ENCODE peak calls at places on chromosomes 6 and 20, in five cellular contexts. X is sigmoid colon, Z is lower lobe of right lung, V is gastrocnemius medialis, E is cardiac muscle cell. F is an unnamed sample.

GRCh38 chr6:17600527-17601388 is 656 bp downstream of the FAM8A1 start:
- DNase-seq in X (peak; percentile 79), Z (peak; percentile 76), V (peak; percentile 49), E (peak; percentile 77), F (peak; percentile 85)

GRCh38 chr6:154928325-154928922 is 66.7 kb upstream of the TIAM2 start:
- DNase-seq in X (no peak), Z (no peak), V (no peak), E (peak; percentile 81), F (no peak)

GRCh38 chr20:31475032-31475431 is at the start of the genes DEFB124 and REM1:
- DNase-seq in X (peak; percentile 77), Z (peak; percentile 50), V (no peak), E (no peak), F (peak; percentile 76)

GRCh38 chr20:53343433-53343832 is 250.2 kb downstream of the ZNF217 start:
- DNase-seq in X (no peak), Z (no peak), V (no peak), E (no peak), F (no peak)

GRCh38 chr6:84078335-84078734 is 44.8 kb downstream of the MRAP2 start:
- DNase-seq in X (no peak), Z (no peak), V (no peak), E (no peak), F (no peak)

GRCh38 chr6:114194362-114195343 is 148.2 kb downstream of the HS3ST5 start:
- DNase-seq in X (no peak), Z (no peak), V (peak; percentile 39), E (peak; percentile 20), F (peak; percentile 54)

GRCh38 chr20:47985092-47985850 is 200.0 kb upstream of the SULF2 start:
- DNase-seq in X (no peak), Z (no peak), V (no peak), E (peak; percentile 43), F (no peak)

GRCh38 chr6:108560463-108561308 is at the start of gene FOXO3:
- DNase-seq in X (peak; percentile 97), Z (peak; percentile 96), V (peak; percentile 93), E (peak; percentile 89), F (peak; percentile 97)

GRCh38 chr6:35185302-35185681 is 28.5 kb upstream of the SCUBE3 start:
- DNase-seq in X (no peak), Z (peak; percentile 54), V (peak; percentile 17), E (peak; percentile 66), F (peak; percentile 78)

GRCh38 chr6:84416043-84416657 is 188.7 kb upstream of the CEP162 start:
- DNase-seq in X (no peak), Z (no peak), V (no peak), E (no peak), F (no peak)

GRCh38 chr6:63307581-63308246 is 12.1 kb downstream of the LGSN start:
- DNase-seq in X (no peak), Z (no peak), V (no peak), E (peak; percentile 55), F (no peak)

GRCh38 chr6:49284134-49284533 is 178.9 kb downstream of the MMUT start:
- DNase-seq in X (no peak), Z (no peak), V (no peak), E (no peak), F (no peak)

GRCh38 chr6:105181981-105182515 is 2.2 kb upstream of the POPDC3 start:
- DNase-seq in X (no peak), Z (no peak), V (no peak), E (peak; percentile 52), F (no peak)

GRCh38 chr6:2792330-2792729 is 27.1 kb downstream of the WRNIP1 start:
- DNase-seq in X (no peak), Z (no peak), V (no peak), E (no peak), F (no peak)

GRCh38 chr6:160010067-160010466 is 41.2 kb downstream of the IGF2R start:
- DNase-seq in X (peak; percentile 81), Z (no peak), V (peak; percentile 63), E (no peak), F (no peak)

GRCh38 chr6:32668226-32668747 is 1.8 kb upstream of the HLA-DQB1 start:
- DNase-seq in X (no peak), Z (peak; percentile 52), V (no peak), E (peak; percentile 84), F (no peak)

GRCh38 chr6:137571854-137572253 is 77.7 kb upstream of the OLIG3 start:
- DNase-seq in X (no peak), Z (no peak), V (no peak), E (peak; percentile 26), F (no peak)

GRCh38 chr6:87828044-87828443 is 126.0 kb upstream of the AKIRIN2 start:
- DNase-seq in X (no peak), Z (no peak), V (no peak), E (no peak), F (no peak)

GRCh38 chr6:138528986-138529385 is 29.7 kb upstream of the NHSL1 start:
- DNase-seq in X (no peak), Z (no peak), V (no peak), E (no peak), F (no peak)

GRCh38 chr6:53746442-53747103 is 48.2 kb upstream of the LRRC1 start:
- DNase-seq in X (no peak), Z (no peak), V (no peak), E (no peak), F (no peak)

GRCh38 chr20:63814833-63815612 is 16.0 kb downstream of the ZBTB46 start:
- DNase-seq in X (no peak), Z (no peak), V (no peak), E (no peak), F (no peak)

GRCh38 chr6:145483191-145483996 is 251.9 kb downstream of the EPM2A start:
- DNase-seq in X (no peak), Z (no peak), V (no peak), E (no peak), F (no peak)

GRCh38 chr20:11935754-11936551 is 18.3 kb downstream of the BTBD3 start:
- DNase-seq in X (no peak), Z (no peak), V (no peak), E (no peak), F (no peak)

GRCh38 chr6:3749390-3749978 is 2.0 kb downstream of the PXDC1 start:
- DNase-seq in X (no peak), Z (peak; percentile 78), V (no peak), E (no peak), F (no peak)

GRCh38 chr20:54043044-54043967 is 27.1 kb downstream of the BCAS1 start:
- DNase-seq in X (no peak), Z (no peak), V (no peak), E (no peak), F (no peak)

GRCh38 chr6:139325686-139326085 is 33.9 kb upstream of the TXLNB start:
- DNase-seq in X (no peak), Z (no peak), V (no peak), E (no peak), F (no peak)

GRCh38 chr6:139149383-139149782 is 14.5 kb downstream of the HECA start:
- DNase-seq in X (no peak), Z (no peak), V (no peak), E (no peak), F (no peak)

GRCh38 chr6:2915150-2915549 is 12.0 kb upstream of the SERPINB9 start:
- DNase-seq in X (no peak), Z (no peak), V (no peak), E (no peak), F (no peak)

GRCh38 chr6:111381126-111381525 is 101.9 kb downstream of the REV3L start:
- DNase-seq in X (no peak), Z (no peak), V (no peak), E (no peak), F (no peak)

GRCh38 chr6:96811136-96811535 is 26.1 kb downstream of the GPR63 start:
- DNase-seq in X (no peak), Z (no peak), V (no peak), E (no peak), F (no peak)

GRCh38 chr6:165556116-165556843 is 106.8 kb downstream of the PDE10A start:
- DNase-seq in X (no peak), Z (no peak), V (no peak), E (no peak), F (no peak)

GRCh38 chr20:46779831-46780230 is 70.4 kb downstream of the SLC2A10 start:
- DNase-seq in X (no peak), Z (no peak), V (no peak), E (no peak), F (no peak)

GRCh38 chr6:2718334-2719052 is 32.2 kb downstream of the MYLK4 start:
- DNase-seq in X (no peak), Z (no peak), V (no peak), E (no peak), F (no peak)

GRCh38 chr20:20018366-20018765 is 1.2 kb downstream of the NAA20 start:
- DNase-seq in X (no peak), Z (no peak), V (no peak), E (no peak), F (no peak)

GRCh38 chr6:155273438-155273837 is 9.6 kb downstream of the CLDN20 start:
- DNase-seq in X (no peak), Z (no peak), V (no peak), E (no peak), F (no peak)

GRCh38 chr20:45934046-45934586 is 367 bp upstream of the PCIF1 start:
- DNase-seq in X (peak; percentile 90), Z (peak; percentile 81), V (peak; percentile 61), E (peak; percentile 68), F (peak; percentile 87)

GRCh38 chr20:22582386-22582959 is 1.9 kb downstream of the FOXA2 start:
- DNase-seq in X (no peak), Z (no peak), V (no peak), E (no peak), F (no peak)

GRCh38 chr6:167221408-167222201 is 63.8 kb upstream of the GPR31 start:
- DNase-seq in X (no peak), Z (no peak), V (no peak), E (no peak), F (no peak)
- H3K4me3 ChIP-seq in X (no peak overlapping the region), Z (no peak overlapping the region), V (no peak overlapping the region), E (no peak overlapping the region), F (no peak overlapping the region)

GRCh38 chr20:24484081-24484450 is 14.6 kb downstream of the SYNDIG1 start:
- DNase-seq in X (no peak), Z (no peak), V (no peak), E (no peak), F (no peak)
- H3K27ac ChIP-seq in X (no peak overlapping the region), Z (no peak overlapping the region), V (no peak overlapping the region), E (no peak overlapping the region), F (no peak overlapping the region)

GRCh38 chr6:13813011-13813410 is 1.3 kb downstream of the MCUR1 start:
- DNase-seq in X (no peak), Z (no peak), V (no peak), E (no peak), F (no peak)
- H3K4me3 ChIP-seq in X (peak overlapping the region; percentile 82), Z (peak overlapping the region; percentile 85), V (peak overlapping the region; percentile 88), E (peak overlapping the region; percentile 81), F (peak overlapping the region; percentile 52)

DNA sequence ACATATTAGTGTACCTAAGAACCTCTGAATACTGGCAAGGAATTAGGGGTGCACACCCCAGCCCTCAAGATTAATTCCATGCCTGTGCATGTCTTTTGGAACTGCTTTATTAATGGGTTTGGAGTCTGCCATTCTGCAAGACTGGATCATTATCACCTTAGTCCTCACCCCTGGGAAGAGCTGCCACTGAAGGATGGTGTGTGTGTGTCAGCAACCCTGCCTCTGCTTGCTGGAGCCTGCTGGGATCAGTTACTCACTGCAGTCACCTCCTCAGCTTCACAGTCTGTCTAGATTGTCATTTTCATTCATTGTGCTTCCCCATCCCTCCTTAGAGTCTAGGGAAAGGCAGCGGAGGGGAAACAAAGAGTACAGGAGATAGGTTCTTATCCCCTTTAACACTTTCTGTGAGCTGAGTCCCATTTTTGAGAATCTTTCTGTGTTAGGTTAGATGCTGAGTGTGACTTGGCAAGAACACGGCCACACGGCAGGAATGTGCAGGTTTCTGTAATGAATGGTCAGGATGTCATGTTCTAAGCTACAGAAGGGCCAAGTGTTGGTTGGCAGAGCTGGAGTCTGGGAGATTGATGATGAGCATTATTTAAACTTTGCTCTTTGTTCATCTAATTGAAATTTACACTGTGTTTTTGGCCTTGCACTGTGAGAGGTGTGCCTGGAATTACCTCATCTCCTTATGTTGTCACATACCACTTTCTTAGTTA is 21.1 kb downstream of the GHRH start:
- DNase-seq in X (peak; percentile 4), Z (no peak), V (no peak), E (no peak), F (no peak)
- H3K27ac ChIP-seq in X (peak overlapping the region; percentile 58), Z (no peak overlapping the region), V (no peak overlapping the region), E (no peak overlapping the region), F (no peak overlapping the region)

F was measured in aorta.